ENCODE peak calls at places on chromosomes 16 and 17, in nine cellular contexts. Y is right cardiac atrium; V is amniotic stem cell; H is cardiac muscle cell; D is activated CD8-positive, alpha-beta T cell treated with anti-CD3 and anti-CD28 coated beads, Interleukin-2, amount 10 ng/mL, durations not matched to agents 7 days and 5 days; M is occipital lobe; Z is bronchial epithelial cell; Q is effector CD4-positive, alpha-beta T cell; A is progenitor cell of endocrine pancreas. T is an unnamed sample.
A peak's percentile ranks its signal among the peaks of the same experiment; 100 is the strongest.

GRCh38 chr16:54928016-54928356 is 2.7 kb upstream of the IRX5 start:
- DNase-seq in Y (no peak), V (no peak), H (peak; percentile 21), D (no peak), M (no peak), Z (no peak), Q (no peak), A (no peak), T (no peak)

GRCh38 chr17:4407216-4407615 is 26.5 kb upstream of the SPNS3 start:
- DNase-seq in Y (no peak), V (no peak), H (peak; percentile 45), D (no peak), M (no peak), Z (peak; percentile 29), Q (no peak), A (no peak), T (no peak)

GRCh38 chr17:55326030-55326429 is 61.3 kb downstream of the HLF start:
- DNase-seq in Y (no peak), V (no peak), H (no peak), D (no peak), M (no peak), Z (no peak), Q (no peak), A (no peak), T (no peak)

GRCh38 chr16:84045001-84045817 is 2.6 kb upstream of the SLC38A8 start:
- DNase-seq in Y (peak; percentile 35), V (no peak), H (no peak), D (no peak), M (no peak), Z (no peak), Q (no peak), A (no peak), T (no peak)

GRCh38 chr17:76376318-76377133 is 7.9 kb upstream of the SPHK1 start:
- DNase-seq in Y (peak; percentile 59), V (no peak), H (peak; percentile 35), D (no peak), M (no peak), Z (no peak), Q (no peak), A (no peak), T (no peak)

GRCh38 chr17:73503560-73503959 is 140.7 kb downstream of the SDK2 start:
- DNase-seq in Y (no peak), V (no peak), H (no peak), D (no peak), M (no peak), Z (no peak), Q (no peak), A (no peak), T (peak; percentile 53)

GRCh38 chr16:84823926-84824325 is 4.1 kb downstream of the CRISPLD2 start:
- DNase-seq in Y (no peak), V (no peak), H (no peak), D (no peak), M (no peak), Z (no peak), Q (no peak), A (no peak), T (no peak)

GRCh38 chr17:51355314-51356083 is 95.2 kb downstream of the UTP18 start:
- DNase-seq in Y (peak; percentile 59), V (no peak), H (peak; percentile 15), D (no peak), M (no peak), Z (no peak), Q (no peak), A (no peak), T (no peak)

GRCh38 chr16:5966004-5966403 is 868.4 kb upstream of the EEF2KMT start:
- DNase-seq in Y (no peak), V (no peak), H (no peak), D (no peak), M (no peak), Z (no peak), Q (no peak), A (no peak), T (no peak)

GRCh38 chr17:44197980-44198720 is 1.5 kb downstream of the ATXN7L3 start:
- DNase-seq in Y (no peak), V (no peak), H (peak; percentile 53), D (peak; percentile 83), M (peak; percentile 16), Z (peak; percentile 59), Q (peak; percentile 19), A (no peak), T (peak; percentile 89)

T was measured in K562.